ENCODE peak calls at places on chromosomes 13 and 19, in nine cellular contexts. B is heart left ventricle, C is IMR-90, Z is Peyer's patch, P is uterus, F is lower leg skin, H is spleen, L is K562, V is adrenal gland. G is an unnamed sample.

GRCh38 chr19:3045885-3046603 is 16.3 kb downstream of the TLE5 start:
- DNase-seq in B (no peak), C (no peak), Z (no peak), P (peak; percentile 51), F (no peak), H (no peak), L (no peak), V (no peak), G (no peak)

GRCh38 chr13:98214008-98214643 is 37.1 kb upstream of the RNF113B start:
- DNase-seq in B (no peak), C (peak; percentile 95), Z (no peak), P (peak; percentile 56), F (no peak), H (no peak), L (no peak), V (no peak), G (no peak)

GRCh38 chr13:25529425-25529824 is 157.7 kb downstream of the ATP8A2 start:
- DNase-seq in B (no peak), C (no peak), Z (no peak), P (no peak), F (no peak), H (no peak), L (no peak), V (no peak), G (no peak)

GRCh38 chr19:31352296-31352781 is 3.1 kb upstream of the TSHZ3 start:
- DNase-seq in B (no peak), C (no peak), Z (no peak), P (no peak), F (no peak), H (no peak), L (no peak), V (no peak), G (no peak)

GRCh38 chr19:49896863-49897621 is at the start of gene IL4I1:
- DNase-seq in B (peak; percentile 73), C (peak; percentile 42), Z (no peak), P (no peak), F (no peak), H (peak; percentile 83), L (no peak), V (no peak), G (peak; percentile 63)

GRCh38 chr19:2266183-2266993 is 10.2 kb upstream of the JSRP1 start:
- DNase-seq in B (peak; percentile 94), C (peak; percentile 75), Z (peak; percentile 85), P (peak; percentile 78), F (peak; percentile 82), H (peak; percentile 95), L (peak; percentile 51), V (peak; percentile 86), G (no peak)

GRCh38 chr13:95756072-95756471 is 79.1 kb downstream of the DNAJC3 start:
- DNase-seq in B (no peak), C (peak; percentile 12), Z (no peak), P (no peak), F (no peak), H (no peak), L (peak; percentile 10), V (no peak), G (no peak)

GRCh38 chr19:16373989-16374388 is 49.4 kb downstream of the KLF2 start:
- DNase-seq in B (no peak), C (no peak), Z (peak; percentile 44), P (no peak), F (no peak), H (peak; percentile 74), L (no peak), V (no peak), G (no peak)

DNA sequence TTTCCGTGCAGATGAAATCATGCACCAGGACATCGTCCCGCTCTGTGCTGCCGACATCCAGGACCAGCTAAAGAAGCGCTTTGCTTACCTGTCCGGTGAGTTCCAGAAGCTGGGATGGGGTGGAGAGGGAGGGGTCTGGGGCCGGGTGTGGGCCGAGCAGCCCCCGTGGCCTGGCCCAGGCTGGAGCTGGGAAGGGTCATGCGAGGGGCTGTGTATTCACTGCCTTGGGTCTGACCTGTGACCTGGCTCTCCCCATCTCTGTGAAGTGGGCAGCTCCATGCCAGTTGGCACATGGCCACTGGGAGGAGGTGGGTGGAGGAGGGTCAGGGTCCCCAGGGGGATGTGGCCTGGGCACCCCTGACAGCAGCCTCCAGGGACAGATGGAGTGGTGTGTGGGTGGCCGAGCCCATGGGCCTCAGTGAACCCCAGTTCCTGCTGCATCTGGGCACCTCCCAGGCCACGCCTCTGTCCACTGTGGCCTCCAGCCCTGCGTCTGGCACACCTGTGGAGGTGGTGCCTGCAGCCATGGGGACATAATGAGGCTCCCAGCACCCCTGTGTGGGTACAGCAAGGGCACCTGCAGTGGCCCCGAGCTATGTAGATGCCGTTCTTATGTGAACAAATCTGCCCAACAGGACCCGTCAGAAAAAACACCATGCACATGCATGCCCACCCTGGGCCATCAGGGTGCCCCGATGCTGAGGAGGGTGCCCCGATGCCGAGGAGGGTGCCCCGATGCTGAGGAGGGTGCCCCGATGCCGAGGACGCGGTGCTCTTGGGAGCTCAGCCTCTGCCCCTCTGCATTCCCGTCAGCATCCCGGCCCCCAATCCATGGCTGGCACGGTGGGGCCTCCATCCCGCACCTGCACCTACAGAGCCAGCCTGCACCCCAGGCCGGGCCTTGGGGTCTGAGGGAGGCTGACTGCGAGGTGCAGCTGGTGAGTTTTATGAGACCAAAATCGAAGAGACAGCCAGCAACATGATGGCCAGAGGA is 46.0 kb downstream of the MCF2L start:
- DNase-seq in B (peak; percentile 48), C (no peak), Z (no peak), P (no peak), F (no peak), H (no peak), L (no peak), V (no peak), G (no peak)
- TF ChIP-seq POLR2A in B (no peak), C (no peak), Z (no peak), P (no peak), F (no peak), H (no peak), L (no peak), V (no peak), G (no peak)

GRCh38 chr19:40662925-40663711 is 27.3 kb downstream of the NUMBL start:
- DNase-seq in B (peak; percentile 95), C (peak; percentile 84), Z (peak; percentile 95), P (peak; percentile 93), F (peak; percentile 84), H (peak; percentile 98), L (peak; percentile 89), V (peak; percentile 93), G (peak; percentile 93)
- TF ChIP-seq POLR2A in B (no peak), C (peak; percentile 50), Z (no peak), P (peak; percentile 23), F (no peak), H (no peak), L (peak; percentile 49), V (peak; percentile 39), G (no peak)

DNA sequence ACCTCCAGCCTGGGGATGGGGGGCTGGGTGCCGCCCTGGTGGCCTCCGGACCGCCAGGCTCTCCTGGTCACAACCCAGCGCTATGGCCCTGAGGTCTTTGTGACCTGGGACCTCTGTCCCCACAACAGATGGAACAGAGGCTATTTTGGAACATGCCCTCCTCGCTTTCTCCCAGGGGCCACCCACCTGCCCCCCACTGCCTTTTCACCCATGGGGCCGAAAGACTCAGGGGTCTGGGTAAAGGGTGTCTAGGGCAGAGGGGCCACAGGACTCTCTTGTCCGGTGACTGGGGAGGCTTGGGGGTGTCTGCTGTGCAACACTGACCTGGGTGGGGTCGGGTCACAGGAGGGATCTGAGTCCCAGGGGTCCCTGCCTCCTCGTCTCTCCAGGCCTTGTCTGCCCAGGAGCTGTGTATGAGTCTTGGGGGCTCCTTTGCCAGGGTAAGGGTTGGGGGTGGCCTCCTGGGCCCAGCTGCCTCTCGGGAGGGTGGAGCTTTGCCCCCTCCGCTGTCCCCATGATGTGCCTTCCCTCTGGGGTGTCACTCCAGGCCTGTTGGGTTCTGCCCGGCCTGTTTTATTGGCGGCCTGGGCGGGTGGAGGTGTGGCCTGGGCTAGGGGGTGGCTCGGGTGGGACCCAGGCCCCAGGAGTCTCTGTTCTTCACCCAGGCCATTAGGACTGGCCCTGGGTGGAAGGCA is 2.0 kb downstream of the ARID3A start:
- DNase-seq in B (no peak), C (no peak), Z (no peak), P (no peak), F (no peak), H (no peak), L (no peak), V (no peak), G (no peak)
- TF ChIP-seq POLR2A in B (no peak), C (no peak), Z (no peak), P (no peak), F (no peak), H (no peak), L (no peak), V (no peak), G (no peak)

DNA sequence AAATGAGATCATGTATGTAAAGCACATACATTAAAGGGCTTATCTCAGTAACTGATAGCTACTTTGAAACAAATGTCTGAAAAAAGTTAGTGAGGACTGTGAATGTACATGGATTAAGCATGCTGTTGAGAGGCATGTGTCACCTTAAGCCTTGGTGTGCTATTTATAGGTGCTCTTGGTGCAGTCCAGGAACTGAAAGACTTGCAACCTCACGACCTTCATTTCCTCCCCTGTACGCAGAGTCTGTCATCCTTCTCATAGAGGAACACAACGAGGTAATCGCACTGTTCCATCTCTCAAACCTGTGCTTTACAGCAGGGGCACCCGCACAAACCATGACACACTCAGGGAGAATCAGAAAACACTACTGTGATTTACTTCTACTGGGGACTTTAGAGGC is 65.6 kb downstream of the UFM1 start:
- DNase-seq in B (no peak), C (no peak), Z (no peak), P (no peak), F (no peak), H (no peak), L (no peak), V (no peak), G (no peak)
- TF ChIP-seq POLR2A in B (no peak), C (no peak), Z (no peak), P (no peak), F (no peak), H (no peak), L (no peak), V (no peak), G (no peak)

GRCh38 chr19:51003316-51003715 is 1.9 kb upstream of the KLK8 start:
- DNase-seq in B (no peak), C (no peak), Z (no peak), P (no peak), F (no peak), H (peak; percentile 21), L (no peak), V (no peak), G (no peak)
- TF ChIP-seq POLR2A in B (no peak), C (no peak), Z (no peak), P (no peak), F (no peak), H (no peak), L (no peak), V (no peak), G (no peak)

GRCh38 chr13:106484755-106485193 is 50.7 kb downstream of the EFNB2 start:
- DNase-seq in B (no peak), C (peak; percentile 28), Z (no peak), P (no peak), F (no peak), H (no peak), L (no peak), V (no peak), G (no peak)
- TF ChIP-seq POLR2A in B (no peak), C (no peak), Z (no peak), P (no peak), F (no peak), H (no peak), L (no peak), V (no peak), G (no peak)